ENCODE peak calls at places on chromosomes 6 and 20, in seven cellular contexts. K is A673, W is GM06990, Z is nephron progenitor cell, I is neural crest cell, Y is AG09309, M is endothelial cell. S is an unnamed sample.

GRCh38 chr6:10309826-10310405 is 105.0 kb downstream of the TFAP2A start:
- DNase-seq in K (peak), W (no peak), Z (no peak), I (no peak), Y (no peak), M (no peak), S (no peak)

GRCh38 chr6:149941583-149942460 is at the start of gene ULBP2:
- DNase-seq in K (peak), W (peak), Z (peak), I (peak), Y (peak), M (peak), S (peak)

GRCh38 chr6:31473244-31473643 is 24.7 kb upstream of the MICB start:
- DNase-seq in K (no peak), W (no peak), Z (no peak), I (no peak), Y (no peak), M (no peak), S (no peak)

GRCh38 chr6:144762450-144762849 is 477.3 kb downstream of the UTRN start:
- DNase-seq in K (no peak), W (no peak), Z (no peak), I (no peak), Y (no peak), M (no peak), S (no peak)

GRCh38 chr6:148803979-148804378 is 57.1 kb downstream of the UST start:
- DNase-seq in K (no peak), W (no peak), Z (no peak), I (no peak), Y (no peak), M (no peak), S (no peak)

GRCh38 chr6:94548211-94548610 is 1029.1 kb upstream of the MANEA start:
- DNase-seq in K (peak), W (no peak), Z (no peak), I (no peak), Y (no peak), M (no peak), S (no peak)

GRCh38 chr6:73203098-73203497 is 22.2 kb downstream of the KHDC1L start:
- DNase-seq in K (no peak), W (no peak), Z (no peak), I (no peak), Y (peak), M (no peak), S (no peak)

GRCh38 chr6:35668096-35668495 is 20.6 kb downstream of the FKBP5 start:
- DNase-seq in K (no peak), W (peak), Z (no peak), I (no peak), Y (no peak), M (no peak), S (no peak)

GRCh38 chr6:151482290-151482689 is 11.5 kb upstream of the CCDC170 start:
- DNase-seq in K (no peak), W (no peak), Z (no peak), I (no peak), Y (no peak), M (no peak), S (peak)

GRCh38 chr20:52219441-52219840 is 27.9 kb upstream of the ZFP64 start:
- DNase-seq in K (peak), W (no peak), Z (no peak), I (no peak), Y (no peak), M (no peak), S (peak)

GRCh38 chr20:59382326-59382725 is 81.9 kb downstream of the EDN3 start:
- DNase-seq in K (no peak), W (no peak), Z (no peak), I (no peak), Y (no peak), M (no peak), S (no peak)

GRCh38 chr20:24421071-24421470 is 48.4 kb upstream of the SYNDIG1 start:
- DNase-seq in K (no peak), W (no peak), Z (no peak), I (no peak), Y (no peak), M (no peak), S (no peak)

GRCh38 chr6:56511591-56511990 is 131.1 kb downstream of the DST start:
- DNase-seq in K (no peak), W (no peak), Z (no peak), I (no peak), Y (no peak), M (no peak), S (no peak)

GRCh38 chr6:72376736-72377135 is 245.1 kb upstream of the KCNQ5 start:
- DNase-seq in K (no peak), W (no peak), Z (no peak), I (no peak), Y (no peak), M (no peak), S (no peak)

GRCh38 chr20:58528412-58528811 is 13.2 kb upstream of the APCDD1L start:
- DNase-seq in K (no peak), W (no peak), Z (no peak), I (no peak), Y (no peak), M (no peak), S (no peak)

GRCh38 chr6:128280960-128281359 is 239.4 kb downstream of the PTPRK start:
- DNase-seq in K (no peak), W (no peak), Z (peak), I (no peak), Y (no peak), M (no peak), S (no peak)

GRCh38 chr20:7155282-7155681 is 387.8 kb downstream of the BMP2 start:
- DNase-seq in K (no peak), W (no peak), Z (no peak), I (no peak), Y (no peak), M (no peak), S (no peak)

GRCh38 chr6:47047479-47048411 is 5.6 kb upstream of the ADGRF1 start:
- DNase-seq in K (peak), W (peak), Z (peak), I (peak), Y (peak), M (peak), S (peak)

GRCh38 chr20:29409833-29410804 is 1847.3 kb upstream of the DEFB115 start:
- DNase-seq in K (no peak), W (no peak), Z (no peak), I (no peak), Y (no peak), M (no peak), S (peak)

GRCh38 chr20:32205502-32206382 is 1.8 kb downstream of the PLAGL2 start:
- DNase-seq in K (no peak), W (no peak), Z (no peak), I (no peak), Y (no peak), M (no peak), S (peak)

GRCh38 chr6:125789576-125790402 is 971 bp upstream of the NCOA7 start:
- DNase-seq in K (peak), W (peak), Z (peak), I (peak), Y (no peak), M (peak), S (peak)

GRCh38 chr20:4455301-4455701 is 266.4 kb upstream of the PRND start:
- DNase-seq in K (no peak), W (no peak), Z (no peak), I (no peak), Y (no peak), M (no peak), S (no peak)

GRCh38 chr6:111573118-111573883 is 32.4 kb downstream of the TRAF3IP2 start:
- DNase-seq in K (peak), W (no peak), Z (no peak), I (no peak), Y (no peak), M (no peak), S (no peak)

GRCh38 chr6:142153230-142153629 is 6.2 kb downstream of the VTA1 start:
- DNase-seq in K (no peak), W (no peak), Z (no peak), I (no peak), Y (no peak), M (no peak), S (no peak)

GRCh38 chr6:142152731-142153130 is 5.7 kb downstream of the VTA1 start:
- DNase-seq in K (no peak), W (no peak), Z (no peak), I (no peak), Y (peak), M (no peak), S (no peak)

GRCh38 chr6:142155091-142155490 is 8.0 kb downstream of the VTA1 start:
- DNase-seq in K (no peak), W (no peak), Z (no peak), I (no peak), Y (no peak), M (no peak), S (no peak)

GRCh38 chr6:142155895-142156757 is 9.1 kb downstream of the VTA1 start:
- DNase-seq in K (peak), W (no peak), Z (no peak), I (no peak), Y (no peak), M (no peak), S (no peak)
- TF ChIP-seq CTCF in K (peak), W (no peak), Z (peak), I (peak), Y (peak), M (peak), S (no peak)

GRCh38 chr20:60627751-60628565 is 624.1 kb upstream of the CDH4 start:
- DNase-seq in K (no peak), W (no peak), Z (no peak), I (no peak), Y (no peak), M (peak), S (no peak)
- TF ChIP-seq CTCF in K (no peak), W (no peak), Z (peak), I (peak), Y (no peak), M (peak), S (no peak)

DNA sequence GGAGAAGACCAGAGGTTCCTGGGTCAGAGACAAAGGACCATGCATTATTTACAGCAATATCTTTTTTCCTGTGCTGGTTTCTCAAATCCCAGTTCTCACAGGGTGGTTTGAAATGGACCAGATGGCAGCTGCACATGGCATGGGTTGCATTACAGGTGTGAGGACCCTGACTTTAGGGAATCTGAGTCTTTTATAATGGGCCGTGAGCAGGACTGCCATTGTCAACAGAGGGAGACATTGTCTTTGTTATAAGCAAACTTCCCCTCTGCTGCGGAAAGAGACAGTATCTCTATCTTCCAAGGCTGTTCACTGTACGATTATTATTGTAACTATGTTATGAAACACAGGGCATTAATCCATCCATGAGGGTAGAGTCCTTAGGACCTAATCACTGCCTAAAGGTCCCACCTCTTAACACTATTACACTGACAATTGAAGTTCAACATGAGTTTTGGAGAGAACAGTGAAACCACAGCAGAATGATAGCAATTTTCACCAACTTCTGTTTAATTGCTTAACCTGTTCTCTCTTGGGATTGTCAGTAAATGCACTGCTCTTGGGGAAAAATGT is 156.1 kb upstream of the AGPAT4 start:
- DNase-seq in K (no peak), W (no peak), Z (no peak), I (no peak), Y (no peak), M (no peak), S (no peak)
- TF ChIP-seq CTCF in K (peak), W (peak), Z (no peak), I (no peak), Y (peak), M (no peak), S (no peak)

DNA sequence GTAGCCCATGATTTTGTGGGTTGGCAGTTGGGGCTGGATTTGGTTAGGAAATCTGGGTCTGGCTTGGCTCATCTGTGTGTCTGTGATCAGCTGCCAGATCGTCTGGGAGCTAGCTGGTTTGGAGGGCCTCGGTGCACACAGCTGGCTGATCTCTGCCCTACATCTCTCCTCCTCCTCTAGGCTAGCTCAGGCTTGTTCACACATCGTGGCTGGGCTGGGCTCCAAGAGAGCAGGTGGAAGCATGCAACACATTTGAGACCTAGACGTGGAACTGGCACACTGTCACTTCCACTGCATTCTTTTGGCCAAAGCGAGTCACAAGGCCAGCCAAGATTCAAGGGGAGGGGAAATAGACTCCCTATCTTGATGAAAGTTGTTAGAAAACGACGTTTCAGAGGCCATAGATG is 15.9 kb downstream of the NDUFAF5 start:
- DNase-seq in K (peak), W (no peak), Z (no peak), I (no peak), Y (peak), M (no peak), S (no peak)
- TF ChIP-seq CTCF in K (no peak), W (no peak), Z (no peak), I (no peak), Y (no peak), M (no peak), S (no peak)

GRCh38 chr6:26258199-26258977 is 106.6 kb upstream of the BTN3A2 start:
- DNase-seq in K (no peak), W (no peak), Z (no peak), I (no peak), Y (no peak), M (no peak), S (no peak)
- TF ChIP-seq CTCF in K (peak), W (peak), Z (no peak), I (peak), Y (peak), M (no peak), S (no peak)

DNA sequence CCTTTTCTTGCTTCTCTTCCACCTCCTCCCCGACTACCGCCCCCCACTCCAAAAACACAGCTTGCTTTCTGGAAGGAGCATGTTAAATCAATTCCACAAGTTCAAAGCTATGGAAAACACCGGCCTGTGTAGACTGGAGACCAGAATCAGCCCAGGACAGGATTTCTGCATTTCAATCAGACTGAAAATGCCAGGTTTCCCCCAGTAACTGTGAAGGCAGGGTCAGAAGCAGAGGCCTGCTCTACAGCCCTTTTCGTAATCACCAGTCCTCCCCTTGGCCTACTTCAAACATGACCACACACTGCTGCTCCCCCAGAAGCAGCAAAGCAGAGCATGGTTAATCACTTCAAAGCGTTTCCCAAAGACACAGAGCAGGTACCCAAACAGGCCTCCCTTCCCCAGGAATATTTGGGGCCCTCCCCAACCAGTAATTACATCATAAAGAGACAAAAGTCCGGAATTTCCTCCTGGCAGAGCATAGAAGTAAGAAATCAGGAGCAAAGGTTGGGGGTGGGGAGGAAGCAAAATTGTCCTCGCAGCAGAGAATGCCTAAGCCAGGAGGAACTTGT is 38.4 kb downstream of the ZMYND8 start:
- DNase-seq in K (peak), W (no peak), Z (peak), I (no peak), Y (no peak), M (peak), S (no peak)
- TF ChIP-seq CTCF in K (no peak), W (no peak), Z (no peak), I (no peak), Y (no peak), M (no peak), S (no peak)